ENCODE peak calls at places on chromosomes 5 and 9, in four cellular contexts. Y is WTC11, S is tibial artery, F is retinal pigment epithelial cell. R is an unnamed sample.

GRCh38 chr5:179803651-179804598 is 2.7 kb downstream of the MGAT4B start:
- DNase-seq in S (no peak), F (no peak), Y (no peak), R (peak; percentile 75)

GRCh38 chr9:4640027-4640426 is 22.1 kb upstream of the PLPP6 start:
- DNase-seq in F (no peak), Y (peak; percentile 50), S (no peak), R (no peak)

GRCh38 chr5:95422842-95423241 is 31.7 kb downstream of the FAM81B start:
- DNase-seq in F (peak; percentile 44), S (no peak), Y (no peak), R (no peak)

GRCh38 chr5:62327627-62328026 is 21.6 kb downstream of the KIF2A start:
- DNase-seq in S (no peak), Y (no peak), F (no peak), R (no peak)

GRCh38 chr5:38613992-38614836 is 57.8 kb upstream of the LIFR start:
- DNase-seq in F (no peak), S (no peak), Y (no peak), R (no peak)

GRCh38 chr5:125054106-125054505 is 307.7 kb upstream of the ZNF608 start:
- DNase-seq in F (no peak), S (no peak), Y (no peak), R (no peak)

GRCh38 chr5:169173372-169173771 is 127.6 kb downstream of the SLIT3 start:
- DNase-seq in F (no peak), Y (no peak), S (no peak), R (no peak)

GRCh38 chr9:2093920-2094597 is 78.9 kb downstream of the SMARCA2 start:
- DNase-seq in Y (no peak), F (peak; percentile 54), S (no peak), R (no peak)

GRCh38 chr9:13491493-13492424 is 212.3 kb upstream of the MPDZ start:
- DNase-seq in S (no peak), Y (peak; percentile 34), F (no peak), R (no peak)

GRCh38 chr5:118554991-118555390 is 433.4 kb downstream of the DTWD2 start:
- DNase-seq in F (no peak), S (no peak), Y (no peak), R (no peak)

GRCh38 chr5:132493241-132493640 is 2.7 kb upstream of the IRF1 start:
- DNase-seq in Y (no peak), S (peak; percentile 20), F (no peak), R (no peak)

GRCh38 chr5:17190242-17190778 is 27.1 kb upstream of the BASP1 start:
- DNase-seq in S (no peak), Y (no peak), F (no peak), R (no peak)

GRCh38 chr9:126016579-126017290 is 269.6 kb downstream of the PBX3 start:
- DNase-seq in F (no peak), S (no peak), Y (no peak), R (no peak)

GRCh38 chr5:167816354-167816753 is 475.1 kb upstream of the WWC1 start:
- DNase-seq in Y (no peak), S (no peak), F (no peak), R (no peak)

GRCh38 chr9:82127993-82128710 is 139.6 kb downstream of the SPATA31D1 start:
- DNase-seq in S (no peak), F (no peak), Y (no peak), R (no peak)

GRCh38 chr9:70021026-70021571 is 22.5 kb upstream of the MAMDC2 start:
- DNase-seq in Y (no peak), F (no peak), S (no peak), R (no peak)

GRCh38 chr9:125271081-125271480 is 9.5 kb downstream of the GAPVD1 start:
- DNase-seq in F (no peak), Y (no peak), S (peak; percentile 3), R (no peak)

GRCh38 chr9:113398796-113399195 is 2.3 kb downstream of the ALAD start:
- DNase-seq in S (no peak), Y (no peak), F (no peak), R (no peak)

GRCh38 chr9:108622467-108622866 is 233.3 kb downstream of the ACTL7B start:
- DNase-seq in Y (no peak), S (no peak), F (no peak), R (peak; percentile 59)

GRCh38 chr5:173634465-173634983 is 18.1 kb upstream of the BOD1 start:
- DNase-seq in S (no peak), F (no peak), Y (no peak), R (no peak)

DNA sequence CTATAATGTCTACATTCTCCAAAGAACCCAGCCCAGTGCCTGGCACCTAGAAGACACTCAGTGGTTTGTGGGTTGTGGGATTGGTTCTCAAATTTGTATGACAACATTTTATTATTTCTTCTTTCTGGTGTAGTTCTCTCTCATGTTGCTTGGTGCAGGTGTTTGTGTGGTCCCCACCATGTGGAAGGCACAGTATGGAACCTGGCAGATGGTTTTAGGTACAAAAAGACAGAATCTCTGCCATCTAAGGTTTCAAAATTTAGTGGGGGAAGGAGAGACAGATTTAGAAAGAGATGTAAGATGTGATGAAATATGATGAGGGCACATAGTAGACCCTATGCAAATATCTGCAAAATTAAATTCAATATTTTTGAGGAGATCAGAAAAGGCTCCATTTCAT is 323.8 kb downstream of the CDK5RAP2 start:
- DNase-seq in S (no peak), F (no peak), Y (no peak), R (no peak)
- TF ChIP-seq CTCF in S (no peak), F (no peak), Y (no peak), R (no peak)

GRCh38 chr5:176868731-176869130 is 30.4 kb downstream of the HK3 start:
- DNase-seq in F (no peak), Y (no peak), S (no peak), R (no peak)
- TF ChIP-seq CTCF in F (no peak), Y (no peak), S (no peak), R (no peak)

GRCh38 chr9:112061152-112061740 is 113.9 kb downstream of the SUSD1 start:
- DNase-seq in F (peak; percentile 90), S (peak; percentile 78), Y (no peak), R (peak; percentile 92)
- TF ChIP-seq CTCF in F (no peak), S (peak; percentile 10), Y (no peak), R (no peak)

GRCh38 chr5:181217805-181218065 is 5.3 kb upstream of the TRIM41 start:
- DNase-seq in S (no peak), Y (no peak), F (no peak), R (no peak)
- TF ChIP-seq CTCF in S (no peak), Y (no peak), F (peak; percentile 0), R (no peak)

GRCh38 chr5:82534891-82535395 is 256.8 kb upstream of the RPS23 start:
- DNase-seq in F (no peak), S (no peak), Y (no peak), R (no peak)
- TF ChIP-seq CTCF in F (no peak), S (no peak), Y (no peak), R (no peak)